ENCODE peak calls at places on chromosomes 13 and 19, in nine cellular contexts. One of them, this sample, is unnamed.

GRCh38 chr13:43769552-43769951 is 17.2 kb downstream of the ENOX1 start:
- DNase-seq in fibroblast of lung: no peak
- DNase-seq in endodermal cell: no peak
- DNase-seq in right atrium auricular region: no peak
- DNase-seq in GM23248: no peak
- DNase-seq in ascending aorta: no peak
- DNase-seq in heart right ventricle: no peak
- DNase-seq in CD8-positive, alpha-beta memory T cell: no peak
- DNase-seq in CD4-positive, alpha-beta memory T cell: no peak
- DNase-seq in this sample: no peak

GRCh38 chr13:83414393-83414792 is 467.9 kb downstream of the SLITRK1 start:
- DNase-seq in CD4-positive, alpha-beta memory T cell: no peak
- DNase-seq in CD8-positive, alpha-beta memory T cell: no peak
- DNase-seq in heart right ventricle: no peak
- DNase-seq in right atrium auricular region: no peak
- DNase-seq in GM23248: peak; percentile 4
- DNase-seq in endodermal cell: no peak
- DNase-seq in fibroblast of lung: peak; percentile 9
- DNase-seq in ascending aorta: no peak
- DNase-seq in this sample: no peak

GRCh38 chr19:10517361-10517759 is at the start of gene S1PR5:
- DNase-seq in right atrium auricular region: no peak
- DNase-seq in ascending aorta: no peak
- DNase-seq in fibroblast of lung: no peak
- DNase-seq in endodermal cell: peak; percentile 85
- DNase-seq in CD4-positive, alpha-beta memory T cell: no peak
- DNase-seq in heart right ventricle: peak; percentile 21
- DNase-seq in CD8-positive, alpha-beta memory T cell: no peak
- DNase-seq in GM23248: peak; percentile 54
- DNase-seq in this sample: no peak

GRCh38 chr13:30371649-30372265 is 50.5 kb upstream of the UBE2L5 start:
- DNase-seq in fibroblast of lung: peak; percentile 50
- DNase-seq in CD8-positive, alpha-beta memory T cell: peak; percentile 88
- DNase-seq in GM23248: peak; percentile 86
- DNase-seq in CD4-positive, alpha-beta memory T cell: peak; percentile 90
- DNase-seq in endodermal cell: no peak
- DNase-seq in right atrium auricular region: no peak
- DNase-seq in ascending aorta: no peak
- DNase-seq in heart right ventricle: no peak
- DNase-seq in this sample: peak; percentile 89

GRCh38 chr13:50222569-50223332 is 207.5 kb downstream of the KCNRG start:
- DNase-seq in CD8-positive, alpha-beta memory T cell: no peak
- DNase-seq in right atrium auricular region: peak; percentile 87
- DNase-seq in CD4-positive, alpha-beta memory T cell: peak; percentile 21
- DNase-seq in ascending aorta: peak; percentile 80
- DNase-seq in GM23248: peak; percentile 88
- DNase-seq in endodermal cell: no peak
- DNase-seq in fibroblast of lung: peak; percentile 97
- DNase-seq in heart right ventricle: peak; percentile 76
- DNase-seq in this sample: no peak

GRCh38 chr19:36099166-36099785 is 11.7 kb upstream of the OVOL3 start:
- DNase-seq in heart right ventricle: no peak
- DNase-seq in right atrium auricular region: no peak
- DNase-seq in fibroblast of lung: no peak
- DNase-seq in endodermal cell: no peak
- DNase-seq in GM23248: no peak
- DNase-seq in CD8-positive, alpha-beta memory T cell: no peak
- DNase-seq in ascending aorta: no peak
- DNase-seq in CD4-positive, alpha-beta memory T cell: no peak
- DNase-seq in this sample: no peak

GRCh38 chr13:106284358-106284757 is 251.1 kb downstream of the EFNB2 start:
- DNase-seq in GM23248: no peak
- DNase-seq in CD4-positive, alpha-beta memory T cell: no peak
- DNase-seq in heart right ventricle: no peak
- DNase-seq in ascending aorta: no peak
- DNase-seq in CD8-positive, alpha-beta memory T cell: no peak
- DNase-seq in right atrium auricular region: no peak
- DNase-seq in endodermal cell: no peak
- DNase-seq in fibroblast of lung: peak; percentile 5
- DNase-seq in this sample: no peak

GRCh38 chr19:46271488-46272197 is 25.2 kb upstream of the HIF3A start:
- DNase-seq in CD8-positive, alpha-beta memory T cell: no peak
- DNase-seq in right atrium auricular region: no peak
- DNase-seq in endodermal cell: no peak
- DNase-seq in fibroblast of lung: no peak
- DNase-seq in heart right ventricle: no peak
- DNase-seq in GM23248: peak; percentile 93
- DNase-seq in ascending aorta: no peak
- DNase-seq in CD4-positive, alpha-beta memory T cell: no peak
- DNase-seq in this sample: no peak

GRCh38 chr19:51394045-51394836 is 3.9 kb upstream of the C19orf84 start:
- DNase-seq in ascending aorta: peak; percentile 98
- DNase-seq in CD8-positive, alpha-beta memory T cell: peak; percentile 85
- DNase-seq in CD4-positive, alpha-beta memory T cell: peak; percentile 91
- DNase-seq in right atrium auricular region: peak; percentile 95
- DNase-seq in heart right ventricle: peak; percentile 86
- DNase-seq in GM23248: peak; percentile 99
- DNase-seq in fibroblast of lung: peak; percentile 99
- DNase-seq in endodermal cell: peak; percentile 99
- DNase-seq in this sample: peak; percentile 86

GRCh38 chr19:31347356-31347755 is 1.9 kb downstream of the TSHZ3 start:
- DNase-seq in CD8-positive, alpha-beta memory T cell: no peak
- DNase-seq in GM23248: peak; percentile 22
- DNase-seq in right atrium auricular region: no peak
- DNase-seq in ascending aorta: no peak
- DNase-seq in fibroblast of lung: no peak
- DNase-seq in endodermal cell: no peak
- DNase-seq in CD4-positive, alpha-beta memory T cell: no peak
- DNase-seq in heart right ventricle: no peak
- DNase-seq in this sample: no peak

GRCh38 chr13:111115841-111116500 is 861 bp downstream of the ARHGEF7 start:
- DNase-seq in heart right ventricle: peak; percentile 57
- DNase-seq in right atrium auricular region: no peak
- DNase-seq in CD4-positive, alpha-beta memory T cell: no peak
- DNase-seq in ascending aorta: peak; percentile 80
- DNase-seq in fibroblast of lung: peak; percentile 86
- DNase-seq in CD8-positive, alpha-beta memory T cell: no peak
- DNase-seq in endodermal cell: peak; percentile 67
- DNase-seq in GM23248: peak; percentile 94
- DNase-seq in this sample: no peak

GRCh38 chr13:106291006-106291405 is 244.5 kb downstream of the EFNB2 start:
- DNase-seq in fibroblast of lung: peak; percentile 34
- DNase-seq in ascending aorta: no peak
- DNase-seq in endodermal cell: no peak
- DNase-seq in CD8-positive, alpha-beta memory T cell: no peak
- DNase-seq in heart right ventricle: no peak
- DNase-seq in right atrium auricular region: no peak
- DNase-seq in CD4-positive, alpha-beta memory T cell: no peak
- DNase-seq in GM23248: peak; percentile 56
- DNase-seq in this sample: no peak

GRCh38 chr19:15631817-15632216 is 8.9 kb upstream of the CYP4F3 start:
- DNase-seq in CD8-positive, alpha-beta memory T cell: peak; percentile 28
- DNase-seq in heart right ventricle: no peak
- DNase-seq in GM23248: peak; percentile 48
- DNase-seq in endodermal cell: peak; percentile 83
- DNase-seq in CD4-positive, alpha-beta memory T cell: peak; percentile 8
- DNase-seq in ascending aorta: no peak
- DNase-seq in fibroblast of lung: no peak
- DNase-seq in right atrium auricular region: no peak
- DNase-seq in this sample: peak; percentile 39

DNA sequence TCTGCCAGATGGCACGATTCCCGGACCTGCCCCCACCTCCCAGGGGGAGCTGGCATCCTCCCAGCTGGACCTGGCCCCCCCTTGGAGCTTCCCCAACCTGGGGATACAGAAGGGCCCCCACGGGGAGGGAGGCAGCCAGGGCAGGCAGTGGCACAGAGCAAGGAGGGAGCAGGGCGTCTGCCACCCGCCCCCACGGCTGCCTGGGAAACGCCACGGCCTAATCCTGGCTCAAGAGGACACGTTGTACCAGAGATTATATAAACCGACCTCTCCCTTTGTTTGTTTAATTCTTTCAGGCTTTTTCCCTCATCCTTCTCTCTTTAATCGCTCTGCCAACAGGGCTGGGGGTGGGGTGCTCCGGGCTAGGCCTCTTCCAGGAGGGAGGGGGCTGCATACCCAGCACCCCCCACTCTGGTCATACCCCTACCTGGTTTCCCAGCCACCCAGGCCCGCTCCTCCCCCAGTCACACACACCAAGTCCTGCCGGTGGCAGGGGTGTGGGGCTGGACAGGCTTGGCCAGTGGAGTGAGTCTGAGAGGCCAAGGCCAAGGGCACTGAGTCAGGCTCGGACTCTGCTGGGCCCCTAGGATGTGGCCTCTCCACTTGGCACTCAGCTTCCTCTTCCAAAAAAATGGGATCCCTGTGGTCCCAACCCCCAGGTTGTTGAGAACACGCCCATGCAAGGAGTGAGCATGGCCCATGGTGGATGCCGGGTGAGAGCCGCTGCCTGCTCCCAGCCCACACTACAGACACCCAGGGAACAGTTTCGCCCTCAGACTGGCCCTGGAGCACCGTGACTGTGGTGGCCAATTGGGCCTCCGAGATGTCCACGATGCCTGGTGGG is 29.5 kb upstream of the NFIC start:
- DNase-seq in fibroblast of lung: peak; percentile 94
- DNase-seq in right atrium auricular region: peak; percentile 94
- DNase-seq in CD8-positive, alpha-beta memory T cell: no peak
- DNase-seq in endodermal cell: no peak
- DNase-seq in heart right ventricle: peak; percentile 87
- DNase-seq in CD4-positive, alpha-beta memory T cell: no peak
- DNase-seq in ascending aorta: peak; percentile 97
- DNase-seq in GM23248: peak; percentile 74
- DNase-seq in this sample: no peak
- H3K27ac ChIP-seq in fibroblast of lung: peak overlapping the region; percentile 75
- H3K27ac ChIP-seq in right atrium auricular region: peak overlapping the region; percentile 92
- H3K27ac ChIP-seq in CD8-positive, alpha-beta memory T cell: no peak overlapping the region
- H3K27ac ChIP-seq in endodermal cell: no peak overlapping the region
- H3K27ac ChIP-seq in heart right ventricle: peak overlapping the region; percentile 96
- H3K27ac ChIP-seq in CD4-positive, alpha-beta memory T cell: no peak overlapping the region
- H3K27ac ChIP-seq in ascending aorta: peak overlapping the region; percentile 98
- H3K27ac ChIP-seq in GM23248: peak overlapping the region; percentile 75
- H3K27ac ChIP-seq in this sample: no peak overlapping the region

DNA sequence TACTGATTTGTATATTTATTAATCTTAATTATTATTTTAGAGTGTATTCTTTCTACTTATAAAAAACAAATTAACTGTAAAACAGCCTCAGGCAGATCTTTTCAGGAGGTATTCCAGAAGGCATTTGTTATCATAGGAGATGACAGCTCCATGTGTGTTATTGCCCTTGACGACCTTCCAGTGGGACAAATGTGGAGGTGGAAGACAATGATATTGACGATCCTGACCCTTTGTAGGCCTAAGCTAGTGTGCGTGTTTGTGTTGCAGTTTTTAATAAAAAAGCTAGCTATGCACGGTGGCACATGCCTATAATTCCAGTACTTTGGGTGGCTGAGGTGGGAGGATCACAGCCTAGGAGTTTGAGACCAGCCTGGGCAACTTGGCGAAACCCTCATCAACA is 46.7 kb downstream of the NDFIP2 start:
- DNase-seq in CD4-positive, alpha-beta memory T cell: no peak
- DNase-seq in fibroblast of lung: no peak
- DNase-seq in right atrium auricular region: no peak
- DNase-seq in endodermal cell: no peak
- DNase-seq in GM23248: no peak
- DNase-seq in heart right ventricle: no peak
- DNase-seq in CD8-positive, alpha-beta memory T cell: no peak
- DNase-seq in ascending aorta: no peak
- DNase-seq in this sample: no peak
- H3K27ac ChIP-seq in CD4-positive, alpha-beta memory T cell: no peak overlapping the region
- H3K27ac ChIP-seq in fibroblast of lung: no peak overlapping the region
- H3K27ac ChIP-seq in right atrium auricular region: no peak overlapping the region
- H3K27ac ChIP-seq in endodermal cell: no peak overlapping the region
- H3K27ac ChIP-seq in GM23248: no peak overlapping the region
- H3K27ac ChIP-seq in heart right ventricle: no peak overlapping the region
- H3K27ac ChIP-seq in CD8-positive, alpha-beta memory T cell: no peak overlapping the region
- H3K27ac ChIP-seq in ascending aorta: no peak overlapping the region
- H3K27ac ChIP-seq in this sample: no peak overlapping the region

DNA sequence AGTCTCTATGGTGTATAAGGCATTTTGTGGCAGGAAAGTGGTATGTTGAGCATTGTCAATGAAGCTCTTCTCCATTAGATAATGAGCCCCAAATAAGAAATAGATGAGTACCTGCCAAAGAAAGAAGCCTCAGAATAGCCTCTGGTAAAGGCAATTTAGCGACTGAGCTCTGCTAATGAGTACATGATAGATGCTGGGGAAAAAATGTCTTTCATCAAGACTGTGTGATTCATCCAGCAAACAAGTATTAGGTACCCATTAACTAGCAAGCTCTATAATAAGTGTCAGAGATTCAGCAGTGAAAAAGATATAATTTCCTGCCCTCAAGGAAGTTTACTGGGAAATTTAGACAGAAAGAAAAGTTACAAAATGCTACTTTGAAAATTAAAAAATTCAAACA is 294.6 kb downstream of the ITGBL1 start:
- DNase-seq in CD8-positive, alpha-beta memory T cell: no peak
- DNase-seq in CD4-positive, alpha-beta memory T cell: no peak
- DNase-seq in heart right ventricle: no peak
- DNase-seq in right atrium auricular region: no peak
- DNase-seq in ascending aorta: no peak
- DNase-seq in GM23248: no peak
- DNase-seq in endodermal cell: no peak
- DNase-seq in fibroblast of lung: no peak
- DNase-seq in this sample: no peak
- H3K27ac ChIP-seq in CD8-positive, alpha-beta memory T cell: no peak overlapping the region
- H3K27ac ChIP-seq in CD4-positive, alpha-beta memory T cell: no peak overlapping the region
- H3K27ac ChIP-seq in heart right ventricle: no peak overlapping the region
- H3K27ac ChIP-seq in right atrium auricular region: no peak overlapping the region
- H3K27ac ChIP-seq in ascending aorta: no peak overlapping the region
- H3K27ac ChIP-seq in GM23248: no peak overlapping the region
- H3K27ac ChIP-seq in endodermal cell: no peak overlapping the region
- H3K27ac ChIP-seq in fibroblast of lung: no peak overlapping the region
- H3K27ac ChIP-seq in this sample: no peak overlapping the region

GRCh38 chr19:4539169-4539696 is 603 bp downstream of the LRG1 start:
- DNase-seq in heart right ventricle: no peak
- DNase-seq in right atrium auricular region: no peak
- DNase-seq in GM23248: no peak
- DNase-seq in CD4-positive, alpha-beta memory T cell: no peak
- DNase-seq in fibroblast of lung: no peak
- DNase-seq in ascending aorta: no peak
- DNase-seq in CD8-positive, alpha-beta memory T cell: no peak
- DNase-seq in endodermal cell: no peak
- DNase-seq in this sample: no peak

GRCh38 chr19:4543444-4543843 is 3.6 kb upstream of the LRG1 start:
- DNase-seq in ascending aorta: no peak
- DNase-seq in heart right ventricle: no peak
- DNase-seq in right atrium auricular region: no peak
- DNase-seq in CD8-positive, alpha-beta memory T cell: no peak
- DNase-seq in endodermal cell: no peak
- DNase-seq in CD4-positive, alpha-beta memory T cell: no peak
- DNase-seq in GM23248: no peak
- DNase-seq in fibroblast of lung: no peak
- DNase-seq in this sample: no peak

GRCh38 chr19:4542896-4543351 is 3.1 kb upstream of the LRG1 start:
- DNase-seq in CD8-positive, alpha-beta memory T cell: no peak
- DNase-seq in CD4-positive, alpha-beta memory T cell: no peak
- DNase-seq in fibroblast of lung: no peak
- DNase-seq in heart right ventricle: no peak
- DNase-seq in ascending aorta: no peak
- DNase-seq in GM23248: no peak
- DNase-seq in endodermal cell: no peak
- DNase-seq in right atrium auricular region: no peak
- DNase-seq in this sample: no peak

GRCh38 chr19:4539697-4540581 is at the start of gene LRG1:
- DNase-seq in GM23248: no peak
- DNase-seq in endodermal cell: peak; percentile 61
- DNase-seq in CD4-positive, alpha-beta memory T cell: no peak
- DNase-seq in right atrium auricular region: no peak
- DNase-seq in CD8-positive, alpha-beta memory T cell: no peak
- DNase-seq in heart right ventricle: no peak
- DNase-seq in fibroblast of lung: no peak
- DNase-seq in ascending aorta: no peak
- DNase-seq in this sample: no peak

GRCh38 chr19:4541114-4541805 is 1.4 kb upstream of the LRG1 start:
- DNase-seq in right atrium auricular region: no peak
- DNase-seq in CD4-positive, alpha-beta memory T cell: no peak
- DNase-seq in fibroblast of lung: no peak
- DNase-seq in heart right ventricle: no peak
- DNase-seq in CD8-positive, alpha-beta memory T cell: no peak
- DNase-seq in GM23248: peak; percentile 33
- DNase-seq in ascending aorta: no peak
- DNase-seq in endodermal cell: no peak
- DNase-seq in this sample: no peak
- H3K27ac ChIP-seq in right atrium auricular region: no peak overlapping the region
- H3K27ac ChIP-seq in CD4-positive, alpha-beta memory T cell: no peak overlapping the region
- H3K27ac ChIP-seq in fibroblast of lung: no peak overlapping the region
- H3K27ac ChIP-seq in heart right ventricle: no peak overlapping the region
- H3K27ac ChIP-seq in CD8-positive, alpha-beta memory T cell: no peak overlapping the region
- H3K27ac ChIP-seq in GM23248: no peak overlapping the region
- H3K27ac ChIP-seq in ascending aorta: no peak overlapping the region
- H3K27ac ChIP-seq in endodermal cell: no peak overlapping the region
- H3K27ac ChIP-seq in this sample: no peak overlapping the region